ENCODE peak calls at places on chromosome X, in ten cellular contexts. One of them, this sample, is unnamed.

GRCh38 chrX:69211701-69212100 is 46.4 kb upstream of the PJA1 start:
- DNase-seq in upper lobe of left lung: no peak
- DNase-seq in RPMI8226: no peak
- DNase-seq in NCI-H1436 treated with DMSO at 0.1 percent for 48 hours: no peak
- DNase-seq in glomerular endothelial cell: no peak
- DNase-seq in T-helper 17 cell: no peak
- DNase-seq in activated CD8-positive, alpha-beta memory T cell treated with anti-CD3 and anti-CD28 coated beads, Interleukin-2, amount 50 U/mL, for 4 hours: no peak
- DNase-seq in iris pigment epithelial cell: no peak
- DNase-seq in heart left ventricle: no peak
- DNase-seq in stimulated activated CD8-positive, alpha-beta memory T cell treated with anti-CD3 and anti-CD28 coated beads, Interleukin-4, amount 100 ng/mL, for 24 hours: no peak
- DNase-seq in this sample: no peak

GRCh38 chrX:4572652-4573051 is 859.2 kb upstream of the PRKX start:
- DNase-seq in upper lobe of left lung: no peak
- DNase-seq in RPMI8226: no peak
- DNase-seq in NCI-H1436 treated with DMSO at 0.1 percent for 48 hours: no peak
- DNase-seq in glomerular endothelial cell: no peak
- DNase-seq in T-helper 17 cell: no peak
- DNase-seq in activated CD8-positive, alpha-beta memory T cell treated with anti-CD3 and anti-CD28 coated beads, Interleukin-2, amount 50 U/mL, for 4 hours: no peak
- DNase-seq in iris pigment epithelial cell: no peak
- DNase-seq in heart left ventricle: no peak
- DNase-seq in stimulated activated CD8-positive, alpha-beta memory T cell treated with anti-CD3 and anti-CD28 coated beads, Interleukin-4, amount 100 ng/mL, for 24 hours: no peak
- DNase-seq in this sample: no peak

GRCh38 chrX:108304210-108304609 is 134.0 kb downstream of the COL4A6 start:
- DNase-seq in upper lobe of left lung: no peak
- DNase-seq in RPMI8226: no peak
- DNase-seq in NCI-H1436 treated with DMSO at 0.1 percent for 48 hours: no peak
- DNase-seq in glomerular endothelial cell: no peak
- DNase-seq in T-helper 17 cell: no peak
- DNase-seq in activated CD8-positive, alpha-beta memory T cell treated with anti-CD3 and anti-CD28 coated beads, Interleukin-2, amount 50 U/mL, for 4 hours: no peak
- DNase-seq in iris pigment epithelial cell: no peak
- DNase-seq in heart left ventricle: no peak
- DNase-seq in stimulated activated CD8-positive, alpha-beta memory T cell treated with anti-CD3 and anti-CD28 coated beads, Interleukin-4, amount 100 ng/mL, for 24 hours: no peak
- DNase-seq in this sample: no peak

GRCh38 chrX:2572740-2573139 is 72.0 kb upstream of the DHRSX start:
- DNase-seq in upper lobe of left lung: no peak
- DNase-seq in RPMI8226: no peak
- DNase-seq in NCI-H1436 treated with DMSO at 0.1 percent for 48 hours: no peak
- DNase-seq in glomerular endothelial cell: no peak
- DNase-seq in T-helper 17 cell: no peak
- DNase-seq in activated CD8-positive, alpha-beta memory T cell treated with anti-CD3 and anti-CD28 coated beads, Interleukin-2, amount 50 U/mL, for 4 hours: no peak
- DNase-seq in iris pigment epithelial cell: peak
- DNase-seq in heart left ventricle: no peak
- DNase-seq in stimulated activated CD8-positive, alpha-beta memory T cell treated with anti-CD3 and anti-CD28 coated beads, Interleukin-4, amount 100 ng/mL, for 24 hours: no peak
- DNase-seq in this sample: no peak

GRCh38 chrX:93977641-93978040 is 303.6 kb downstream of the FAM133A start:
- DNase-seq in upper lobe of left lung: no peak
- DNase-seq in RPMI8226: no peak
- DNase-seq in NCI-H1436 treated with DMSO at 0.1 percent for 48 hours: no peak
- DNase-seq in glomerular endothelial cell: no peak
- DNase-seq in T-helper 17 cell: no peak
- DNase-seq in activated CD8-positive, alpha-beta memory T cell treated with anti-CD3 and anti-CD28 coated beads, Interleukin-2, amount 50 U/mL, for 4 hours: no peak
- DNase-seq in iris pigment epithelial cell: peak
- DNase-seq in heart left ventricle: no peak
- DNase-seq in stimulated activated CD8-positive, alpha-beta memory T cell treated with anti-CD3 and anti-CD28 coated beads, Interleukin-4, amount 100 ng/mL, for 24 hours: no peak
- DNase-seq in this sample: no peak

GRCh38 chrX:57121162-57121741 is at the start of gene SPIN2B:
- DNase-seq in upper lobe of left lung: peak
- DNase-seq in RPMI8226: peak
- DNase-seq in NCI-H1436 treated with DMSO at 0.1 percent for 48 hours: peak
- DNase-seq in glomerular endothelial cell: peak
- DNase-seq in T-helper 17 cell: peak
- DNase-seq in activated CD8-positive, alpha-beta memory T cell treated with anti-CD3 and anti-CD28 coated beads, Interleukin-2, amount 50 U/mL, for 4 hours: peak
- DNase-seq in iris pigment epithelial cell: peak
- DNase-seq in heart left ventricle: peak
- DNase-seq in stimulated activated CD8-positive, alpha-beta memory T cell treated with anti-CD3 and anti-CD28 coated beads, Interleukin-4, amount 100 ng/mL, for 24 hours: peak
- DNase-seq in this sample: peak

GRCh38 chrX:10615931-10616780 is 4.2 kb downstream of the MID1 start:
- DNase-seq in upper lobe of left lung: no peak
- DNase-seq in RPMI8226: peak
- DNase-seq in NCI-H1436 treated with DMSO at 0.1 percent for 48 hours: no peak
- DNase-seq in glomerular endothelial cell: no peak
- DNase-seq in T-helper 17 cell: no peak
- DNase-seq in activated CD8-positive, alpha-beta memory T cell treated with anti-CD3 and anti-CD28 coated beads, Interleukin-2, amount 50 U/mL, for 4 hours: no peak
- DNase-seq in iris pigment epithelial cell: peak
- DNase-seq in heart left ventricle: peak
- DNase-seq in stimulated activated CD8-positive, alpha-beta memory T cell treated with anti-CD3 and anti-CD28 coated beads, Interleukin-4, amount 100 ng/mL, for 24 hours: no peak
- DNase-seq in this sample: no peak

GRCh38 chrX:133171962-133172708 is 46.0 kb downstream of the TFDP3 start:
- DNase-seq in upper lobe of left lung: no peak
- DNase-seq in RPMI8226: peak
- DNase-seq in NCI-H1436 treated with DMSO at 0.1 percent for 48 hours: no peak
- DNase-seq in glomerular endothelial cell: no peak
- DNase-seq in T-helper 17 cell: no peak
- DNase-seq in activated CD8-positive, alpha-beta memory T cell treated with anti-CD3 and anti-CD28 coated beads, Interleukin-2, amount 50 U/mL, for 4 hours: no peak
- DNase-seq in iris pigment epithelial cell: peak
- DNase-seq in heart left ventricle: no peak
- DNase-seq in stimulated activated CD8-positive, alpha-beta memory T cell treated with anti-CD3 and anti-CD28 coated beads, Interleukin-4, amount 100 ng/mL, for 24 hours: no peak
- DNase-seq in this sample: no peak

GRCh38 chrX:69238153-69238959 is 73.1 kb upstream of the PJA1 start:
- DNase-seq in upper lobe of left lung: peak
- DNase-seq in RPMI8226: no peak
- DNase-seq in NCI-H1436 treated with DMSO at 0.1 percent for 48 hours: no peak
- DNase-seq in glomerular endothelial cell: no peak
- DNase-seq in T-helper 17 cell: no peak
- DNase-seq in activated CD8-positive, alpha-beta memory T cell treated with anti-CD3 and anti-CD28 coated beads, Interleukin-2, amount 50 U/mL, for 4 hours: no peak
- DNase-seq in iris pigment epithelial cell: no peak
- DNase-seq in heart left ventricle: no peak
- DNase-seq in stimulated activated CD8-positive, alpha-beta memory T cell treated with anti-CD3 and anti-CD28 coated beads, Interleukin-4, amount 100 ng/mL, for 24 hours: no peak
- DNase-seq in this sample: no peak

GRCh38 chrX:69024287-69024686 is 141.0 kb downstream of the PJA1 start:
- DNase-seq in upper lobe of left lung: peak
- DNase-seq in RPMI8226: no peak
- DNase-seq in NCI-H1436 treated with DMSO at 0.1 percent for 48 hours: no peak
- DNase-seq in glomerular endothelial cell: no peak
- DNase-seq in T-helper 17 cell: no peak
- DNase-seq in activated CD8-positive, alpha-beta memory T cell treated with anti-CD3 and anti-CD28 coated beads, Interleukin-2, amount 50 U/mL, for 4 hours: no peak
- DNase-seq in iris pigment epithelial cell: no peak
- DNase-seq in heart left ventricle: no peak
- DNase-seq in stimulated activated CD8-positive, alpha-beta memory T cell treated with anti-CD3 and anti-CD28 coated beads, Interleukin-4, amount 100 ng/mL, for 24 hours: no peak
- DNase-seq in this sample: no peak

GRCh38 chrX:142095816-142096215 is 109.3 kb downstream of the MAGEC2 start:
- DNase-seq in upper lobe of left lung: no peak
- DNase-seq in RPMI8226: no peak
- DNase-seq in NCI-H1436 treated with DMSO at 0.1 percent for 48 hours: no peak
- DNase-seq in glomerular endothelial cell: no peak
- DNase-seq in T-helper 17 cell: no peak
- DNase-seq in activated CD8-positive, alpha-beta memory T cell treated with anti-CD3 and anti-CD28 coated beads, Interleukin-2, amount 50 U/mL, for 4 hours: no peak
- DNase-seq in iris pigment epithelial cell: peak
- DNase-seq in heart left ventricle: no peak
- DNase-seq in stimulated activated CD8-positive, alpha-beta memory T cell treated with anti-CD3 and anti-CD28 coated beads, Interleukin-4, amount 100 ng/mL, for 24 hours: no peak
- DNase-seq in this sample: no peak

GRCh38 chrX:115399306-115399705 is 109.8 kb downstream of the LUZP4 start:
- DNase-seq in upper lobe of left lung: no peak
- DNase-seq in RPMI8226: no peak
- DNase-seq in NCI-H1436 treated with DMSO at 0.1 percent for 48 hours: no peak
- DNase-seq in glomerular endothelial cell: no peak
- DNase-seq in T-helper 17 cell: no peak
- DNase-seq in activated CD8-positive, alpha-beta memory T cell treated with anti-CD3 and anti-CD28 coated beads, Interleukin-2, amount 50 U/mL, for 4 hours: no peak
- DNase-seq in iris pigment epithelial cell: no peak
- DNase-seq in heart left ventricle: no peak
- DNase-seq in stimulated activated CD8-positive, alpha-beta memory T cell treated with anti-CD3 and anti-CD28 coated beads, Interleukin-4, amount 100 ng/mL, for 24 hours: no peak
- DNase-seq in this sample: no peak

GRCh38 chrX:56763556-56764152 is 34.6 kb downstream of the NBDY start:
- DNase-seq in upper lobe of left lung: no peak
- DNase-seq in RPMI8226: no peak
- DNase-seq in NCI-H1436 treated with DMSO at 0.1 percent for 48 hours: no peak
- DNase-seq in glomerular endothelial cell: peak
- DNase-seq in T-helper 17 cell: peak
- DNase-seq in activated CD8-positive, alpha-beta memory T cell treated with anti-CD3 and anti-CD28 coated beads, Interleukin-2, amount 50 U/mL, for 4 hours: peak
- DNase-seq in iris pigment epithelial cell: peak
- DNase-seq in heart left ventricle: no peak
- DNase-seq in stimulated activated CD8-positive, alpha-beta memory T cell treated with anti-CD3 and anti-CD28 coated beads, Interleukin-4, amount 100 ng/mL, for 24 hours: peak
- DNase-seq in this sample: peak

GRCh38 chrX:13357925-13358324 is 38.1 kb upstream of the ATXN3L start:
- DNase-seq in upper lobe of left lung: no peak
- DNase-seq in RPMI8226: no peak
- DNase-seq in NCI-H1436 treated with DMSO at 0.1 percent for 48 hours: no peak
- DNase-seq in glomerular endothelial cell: no peak
- DNase-seq in T-helper 17 cell: no peak
- DNase-seq in activated CD8-positive, alpha-beta memory T cell treated with anti-CD3 and anti-CD28 coated beads, Interleukin-2, amount 50 U/mL, for 4 hours: no peak
- DNase-seq in iris pigment epithelial cell: peak
- DNase-seq in heart left ventricle: no peak
- DNase-seq in stimulated activated CD8-positive, alpha-beta memory T cell treated with anti-CD3 and anti-CD28 coated beads, Interleukin-4, amount 100 ng/mL, for 24 hours: no peak
- DNase-seq in this sample: no peak

GRCh38 chrX:77742788-77743476 is 43.1 kb downstream of the ATRX start:
- DNase-seq in upper lobe of left lung: no peak
- DNase-seq in RPMI8226: no peak
- DNase-seq in NCI-H1436 treated with DMSO at 0.1 percent for 48 hours: no peak
- DNase-seq in glomerular endothelial cell: no peak
- DNase-seq in T-helper 17 cell: no peak
- DNase-seq in activated CD8-positive, alpha-beta memory T cell treated with anti-CD3 and anti-CD28 coated beads, Interleukin-2, amount 50 U/mL, for 4 hours: no peak
- DNase-seq in iris pigment epithelial cell: no peak
- DNase-seq in heart left ventricle: peak
- DNase-seq in stimulated activated CD8-positive, alpha-beta memory T cell treated with anti-CD3 and anti-CD28 coated beads, Interleukin-4, amount 100 ng/mL, for 24 hours: no peak
- DNase-seq in this sample: no peak

GRCh38 chrX:101759000-101759399 is 99.3 kb upstream of the ARMCX2 start:
- DNase-seq in upper lobe of left lung: no peak
- DNase-seq in RPMI8226: peak
- DNase-seq in NCI-H1436 treated with DMSO at 0.1 percent for 48 hours: no peak
- DNase-seq in glomerular endothelial cell: peak
- DNase-seq in T-helper 17 cell: no peak
- DNase-seq in activated CD8-positive, alpha-beta memory T cell treated with anti-CD3 and anti-CD28 coated beads, Interleukin-2, amount 50 U/mL, for 4 hours: no peak
- DNase-seq in iris pigment epithelial cell: peak
- DNase-seq in heart left ventricle: peak
- DNase-seq in stimulated activated CD8-positive, alpha-beta memory T cell treated with anti-CD3 and anti-CD28 coated beads, Interleukin-4, amount 100 ng/mL, for 24 hours: peak
- DNase-seq in this sample: peak

GRCh38 chrX:141642979-141643378 is 53.5 kb downstream of the SPANXA2 start:
- DNase-seq in upper lobe of left lung: no peak
- DNase-seq in RPMI8226: no peak
- DNase-seq in NCI-H1436 treated with DMSO at 0.1 percent for 48 hours: no peak
- DNase-seq in glomerular endothelial cell: no peak
- DNase-seq in T-helper 17 cell: no peak
- DNase-seq in activated CD8-positive, alpha-beta memory T cell treated with anti-CD3 and anti-CD28 coated beads, Interleukin-2, amount 50 U/mL, for 4 hours: no peak
- DNase-seq in iris pigment epithelial cell: peak
- DNase-seq in heart left ventricle: no peak
- DNase-seq in stimulated activated CD8-positive, alpha-beta memory T cell treated with anti-CD3 and anti-CD28 coated beads, Interleukin-4, amount 100 ng/mL, for 24 hours: no peak
- DNase-seq in this sample: no peak

GRCh38 chrX:107711521-107712041 is 64.0 kb downstream of the TSC22D3 start:
- DNase-seq in upper lobe of left lung: no peak
- DNase-seq in RPMI8226: no peak
- DNase-seq in NCI-H1436 treated with DMSO at 0.1 percent for 48 hours: no peak
- DNase-seq in glomerular endothelial cell: no peak
- DNase-seq in T-helper 17 cell: no peak
- DNase-seq in activated CD8-positive, alpha-beta memory T cell treated with anti-CD3 and anti-CD28 coated beads, Interleukin-2, amount 50 U/mL, for 4 hours: no peak
- DNase-seq in iris pigment epithelial cell: no peak
- DNase-seq in heart left ventricle: no peak
- DNase-seq in stimulated activated CD8-positive, alpha-beta memory T cell treated with anti-CD3 and anti-CD28 coated beads, Interleukin-4, amount 100 ng/mL, for 24 hours: no peak
- DNase-seq in this sample: no peak

GRCh38 chrX:38138900-38139299 is 81.8 kb downstream of the SRPX start:
- DNase-seq in upper lobe of left lung: no peak
- DNase-seq in RPMI8226: no peak
- DNase-seq in NCI-H1436 treated with DMSO at 0.1 percent for 48 hours: no peak
- DNase-seq in glomerular endothelial cell: no peak
- DNase-seq in T-helper 17 cell: no peak
- DNase-seq in activated CD8-positive, alpha-beta memory T cell treated with anti-CD3 and anti-CD28 coated beads, Interleukin-2, amount 50 U/mL, for 4 hours: no peak
- DNase-seq in iris pigment epithelial cell: no peak
- DNase-seq in heart left ventricle: no peak
- DNase-seq in stimulated activated CD8-positive, alpha-beta memory T cell treated with anti-CD3 and anti-CD28 coated beads, Interleukin-4, amount 100 ng/mL, for 24 hours: no peak
- DNase-seq in this sample: peak

GRCh38 chrX:54492340-54492739 is 3.7 kb downstream of the FGD1 start:
- DNase-seq in upper lobe of left lung: no peak
- DNase-seq in RPMI8226: no peak
- DNase-seq in NCI-H1436 treated with DMSO at 0.1 percent for 48 hours: no peak
- DNase-seq in glomerular endothelial cell: no peak
- DNase-seq in T-helper 17 cell: no peak
- DNase-seq in activated CD8-positive, alpha-beta memory T cell treated with anti-CD3 and anti-CD28 coated beads, Interleukin-2, amount 50 U/mL, for 4 hours: no peak
- DNase-seq in iris pigment epithelial cell: peak
- DNase-seq in heart left ventricle: no peak
- DNase-seq in stimulated activated CD8-positive, alpha-beta memory T cell treated with anti-CD3 and anti-CD28 coated beads, Interleukin-4, amount 100 ng/mL, for 24 hours: no peak
- DNase-seq in this sample: no peak

GRCh38 chrX:150543230-150544155 is 24.9 kb upstream of the MTM1 start:
- DNase-seq in upper lobe of left lung: no peak
- DNase-seq in RPMI8226: no peak
- DNase-seq in NCI-H1436 treated with DMSO at 0.1 percent for 48 hours: no peak
- DNase-seq in glomerular endothelial cell: no peak
- DNase-seq in T-helper 17 cell: no peak
- DNase-seq in activated CD8-positive, alpha-beta memory T cell treated with anti-CD3 and anti-CD28 coated beads, Interleukin-2, amount 50 U/mL, for 4 hours: no peak
- DNase-seq in iris pigment epithelial cell: no peak
- DNase-seq in heart left ventricle: no peak
- DNase-seq in stimulated activated CD8-positive, alpha-beta memory T cell treated with anti-CD3 and anti-CD28 coated beads, Interleukin-4, amount 100 ng/mL, for 24 hours: no peak
- DNase-seq in this sample: no peak

GRCh38 chrX:87489071-87489470 is 28.5 kb upstream of the KLHL4 start:
- DNase-seq in upper lobe of left lung: no peak
- DNase-seq in RPMI8226: no peak
- DNase-seq in NCI-H1436 treated with DMSO at 0.1 percent for 48 hours: no peak
- DNase-seq in glomerular endothelial cell: no peak
- DNase-seq in T-helper 17 cell: no peak
- DNase-seq in activated CD8-positive, alpha-beta memory T cell treated with anti-CD3 and anti-CD28 coated beads, Interleukin-2, amount 50 U/mL, for 4 hours: no peak
- DNase-seq in iris pigment epithelial cell: peak
- DNase-seq in heart left ventricle: no peak
- DNase-seq in stimulated activated CD8-positive, alpha-beta memory T cell treated with anti-CD3 and anti-CD28 coated beads, Interleukin-4, amount 100 ng/mL, for 24 hours: no peak
- DNase-seq in this sample: no peak

GRCh38 chrX:119541188-119541587 is 24.0 kb downstream of the STEEP1 start:
- DNase-seq in upper lobe of left lung: no peak
- DNase-seq in RPMI8226: no peak
- DNase-seq in NCI-H1436 treated with DMSO at 0.1 percent for 48 hours: no peak
- DNase-seq in glomerular endothelial cell: peak
- DNase-seq in T-helper 17 cell: no peak
- DNase-seq in activated CD8-positive, alpha-beta memory T cell treated with anti-CD3 and anti-CD28 coated beads, Interleukin-2, amount 50 U/mL, for 4 hours: no peak
- DNase-seq in iris pigment epithelial cell: peak
- DNase-seq in heart left ventricle: no peak
- DNase-seq in stimulated activated CD8-positive, alpha-beta memory T cell treated with anti-CD3 and anti-CD28 coated beads, Interleukin-4, amount 100 ng/mL, for 24 hours: no peak
- DNase-seq in this sample: peak

GRCh38 chrX:150942958-150943594 is 40.1 kb upstream of the HMGB3 start:
- DNase-seq in upper lobe of left lung: no peak
- DNase-seq in RPMI8226: no peak
- DNase-seq in NCI-H1436 treated with DMSO at 0.1 percent for 48 hours: peak
- DNase-seq in glomerular endothelial cell: no peak
- DNase-seq in T-helper 17 cell: no peak
- DNase-seq in activated CD8-positive, alpha-beta memory T cell treated with anti-CD3 and anti-CD28 coated beads, Interleukin-2, amount 50 U/mL, for 4 hours: no peak
- DNase-seq in iris pigment epithelial cell: no peak
- DNase-seq in heart left ventricle: no peak
- DNase-seq in stimulated activated CD8-positive, alpha-beta memory T cell treated with anti-CD3 and anti-CD28 coated beads, Interleukin-4, amount 100 ng/mL, for 24 hours: no peak
- DNase-seq in this sample: no peak

GRCh38 chrX:66915893-66916292 is 277.0 kb upstream of the EDA2R start:
- DNase-seq in upper lobe of left lung: no peak
- DNase-seq in RPMI8226: no peak
- DNase-seq in NCI-H1436 treated with DMSO at 0.1 percent for 48 hours: no peak
- DNase-seq in glomerular endothelial cell: no peak
- DNase-seq in T-helper 17 cell: no peak
- DNase-seq in activated CD8-positive, alpha-beta memory T cell treated with anti-CD3 and anti-CD28 coated beads, Interleukin-2, amount 50 U/mL, for 4 hours: no peak
- DNase-seq in iris pigment epithelial cell: no peak
- DNase-seq in heart left ventricle: no peak
- DNase-seq in stimulated activated CD8-positive, alpha-beta memory T cell treated with anti-CD3 and anti-CD28 coated beads, Interleukin-4, amount 100 ng/mL, for 24 hours: no peak
- DNase-seq in this sample: no peak

GRCh38 chrX:150034788-150035187 is 96.5 kb upstream of the EOLA2 start:
- DNase-seq in upper lobe of left lung: no peak
- DNase-seq in RPMI8226: no peak
- DNase-seq in NCI-H1436 treated with DMSO at 0.1 percent for 48 hours: no peak
- DNase-seq in glomerular endothelial cell: no peak
- DNase-seq in T-helper 17 cell: no peak
- DNase-seq in activated CD8-positive, alpha-beta memory T cell treated with anti-CD3 and anti-CD28 coated beads, Interleukin-2, amount 50 U/mL, for 4 hours: no peak
- DNase-seq in iris pigment epithelial cell: no peak
- DNase-seq in heart left ventricle: no peak
- DNase-seq in stimulated activated CD8-positive, alpha-beta memory T cell treated with anti-CD3 and anti-CD28 coated beads, Interleukin-4, amount 100 ng/mL, for 24 hours: no peak
- DNase-seq in this sample: no peak

GRCh38 chrX:144275403-144275802 is 391.5 kb downstream of the UBE2NL start:
- DNase-seq in upper lobe of left lung: no peak
- DNase-seq in RPMI8226: no peak
- DNase-seq in NCI-H1436 treated with DMSO at 0.1 percent for 48 hours: peak
- DNase-seq in glomerular endothelial cell: no peak
- DNase-seq in T-helper 17 cell: no peak
- DNase-seq in activated CD8-positive, alpha-beta memory T cell treated with anti-CD3 and anti-CD28 coated beads, Interleukin-2, amount 50 U/mL, for 4 hours: no peak
- DNase-seq in iris pigment epithelial cell: no peak
- DNase-seq in heart left ventricle: no peak
- DNase-seq in stimulated activated CD8-positive, alpha-beta memory T cell treated with anti-CD3 and anti-CD28 coated beads, Interleukin-4, amount 100 ng/mL, for 24 hours: no peak
- DNase-seq in this sample: no peak

GRCh38 chrX:151754042-151754419 is 19.5 kb downstream of the CNGA2 start:
- DNase-seq in upper lobe of left lung: no peak
- DNase-seq in RPMI8226: no peak
- DNase-seq in NCI-H1436 treated with DMSO at 0.1 percent for 48 hours: no peak
- DNase-seq in glomerular endothelial cell: no peak
- DNase-seq in T-helper 17 cell: no peak
- DNase-seq in activated CD8-positive, alpha-beta memory T cell treated with anti-CD3 and anti-CD28 coated beads, Interleukin-2, amount 50 U/mL, for 4 hours: no peak
- DNase-seq in iris pigment epithelial cell: peak
- DNase-seq in heart left ventricle: no peak
- DNase-seq in stimulated activated CD8-positive, alpha-beta memory T cell treated with anti-CD3 and anti-CD28 coated beads, Interleukin-4, amount 100 ng/mL, for 24 hours: no peak
- DNase-seq in this sample: no peak